ENCODE peak calls at places on chromosomes 13 and 19, in nine cellular contexts. N is breast epithelium, E is lung, H is epithelial cell of esophagus, B is B cell, R is lower leg skin, G is AG04449, S is fibroblast of the aortic adventitia, D is glutamatergic neuron. U is an unnamed sample.

GRCh38 chr13:98919566-98919965 is 58.3 kb downstream of the DOCK9 start:
- DNase-seq in G (no peak), E (no peak), S (no peak), R (no peak), N (no peak), B (no peak), H (no peak), D (no peak), U (no peak)

GRCh38 chr13:65855276-65855675 is 1374.9 kb downstream of the PCDH9 start:
- DNase-seq in D (no peak), R (no peak), N (no peak), S (peak), H (peak), G (no peak), B (no peak), E (no peak), U (no peak)

GRCh38 chr13:47085346-47085745 is 188.5 kb upstream of the HTR2A start:
- DNase-seq in N (no peak), G (peak), D (no peak), B (no peak), R (no peak), S (peak), H (peak), E (no peak), U (no peak)

GRCh38 chr13:36515466-36515865 is 83.2 kb downstream of the CCNA1 start:
- DNase-seq in S (no peak), N (no peak), D (no peak), E (no peak), H (no peak), R (no peak), B (no peak), G (no peak), U (no peak)

GRCh38 chr19:47619763-47620162 is 10.8 kb downstream of the BICRA start:
- DNase-seq in D (no peak), H (no peak), N (no peak), E (no peak), G (no peak), B (no peak), R (no peak), S (peak), U (no peak)

GRCh38 chr13:40192516-40193257 is 473.8 kb downstream of the FOXO1 start:
- DNase-seq in B (no peak), H (no peak), D (no peak), R (peak), E (no peak), G (no peak), S (no peak), N (no peak), U (peak)

GRCh38 chr13:46168341-46168740 is 13.6 kb downstream of the LCP1 start:
- DNase-seq in D (no peak), S (no peak), G (no peak), E (no peak), N (no peak), H (peak), B (no peak), R (no peak), U (no peak)

GRCh38 chr19:662207-662961 is 630 bp downstream of the RNF126 start:
- DNase-seq in E (no peak), H (peak), S (peak), N (no peak), B (peak), R (no peak), G (no peak), D (no peak), U (no peak)

GRCh38 chr19:18507727-18508440 is 14.0 kb downstream of the ELL start:
- DNase-seq in G (no peak), R (no peak), S (peak), H (no peak), N (no peak), B (no peak), D (peak), E (no peak), U (no peak)

GRCh38 chr19:4077011-4077382 is 10.3 kb upstream of the ZBTB7A start:
- DNase-seq in R (no peak), B (no peak), H (no peak), G (no peak), S (no peak), E (no peak), N (no peak), D (no peak), U (no peak)

GRCh38 chr19:38839816-38840582 is 8.4 kb upstream of the ECH1 start:
- DNase-seq in R (no peak), N (no peak), B (no peak), G (no peak), H (peak), S (no peak), E (no peak), D (no peak), U (no peak)

GRCh38 chr19:703651-704446 is 4.9 kb upstream of the PALM start:
- DNase-seq in B (peak), D (peak), H (peak), E (peak), S (peak), R (peak), G (no peak), N (peak), U (no peak)

GRCh38 chr19:48342841-48343540 is 17.6 kb downstream of the EMP3 start:
- DNase-seq in N (no peak), H (peak), S (no peak), G (no peak), E (no peak), D (no peak), R (no peak), B (no peak), U (no peak)

GRCh38 chr19:7480975-7481265 is 7.9 kb downstream of the PEX11G start:
- DNase-seq in S (no peak), G (no peak), R (no peak), D (no peak), N (no peak), B (peak), E (no peak), H (no peak), U (no peak)

GRCh38 chr19:49588370-49589122 is 2.4 kb upstream of the PRR12 start:
- DNase-seq in G (no peak), B (no peak), S (no peak), N (no peak), E (no peak), R (no peak), H (no peak), D (no peak), U (no peak)

GRCh38 chr19:50331187-50332013 is 2.2 kb upstream of the KCNC3 start:
- DNase-seq in E (no peak), N (no peak), G (no peak), R (no peak), D (no peak), B (no peak), H (no peak), S (no peak), U (no peak)

GRCh38 chr13:28678809-28679208 is 19.9 kb downstream of the POMP start:
- DNase-seq in S (no peak), B (no peak), H (no peak), G (no peak), R (no peak), D (no peak), E (no peak), N (no peak), U (no peak)

GRCh38 chr19:7830272-7830771 is 304 bp downstream of the EVI5L start:
- DNase-seq in H (no peak), B (no peak), N (no peak), R (no peak), D (peak), G (no peak), S (no peak), E (no peak), U (no peak)

DNA sequence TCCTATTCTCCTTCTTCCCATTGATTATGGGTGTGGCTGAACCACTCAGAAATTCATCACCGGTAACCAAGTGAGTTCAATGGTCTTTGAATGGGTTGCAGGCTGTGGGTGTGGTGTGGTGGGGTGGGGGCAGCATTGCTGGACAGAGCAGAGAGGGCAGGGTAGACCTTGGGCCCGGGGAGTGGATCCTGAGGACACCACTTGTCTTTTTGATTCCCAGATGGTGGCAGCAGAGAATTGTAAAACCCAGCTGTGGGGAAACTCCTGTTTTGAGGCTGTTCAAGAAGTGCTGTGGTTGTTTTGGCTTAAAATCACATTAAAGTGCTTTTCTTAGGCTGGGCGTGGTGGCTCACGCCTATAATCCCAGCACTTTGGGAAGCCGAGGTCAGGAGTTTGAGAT is 45.8 kb upstream of the RGCC start:
- DNase-seq in G (peak), H (peak), N (no peak), D (no peak), R (no peak), E (no peak), B (no peak), S (peak), U (peak)
- TF ChIP-seq CTCF in G (peak), H (peak), N (no peak), D (no peak), R (no peak), E (peak), B (no peak), S (peak), U (peak)

GRCh38 chr13:38933786-38934185 is 56.8 kb downstream of the STOML3 start:
- DNase-seq in N (no peak), E (no peak), B (no peak), G (no peak), H (no peak), D (no peak), R (no peak), S (no peak), U (no peak)
- TF ChIP-seq CTCF in N (no peak), E (no peak), B (no peak), G (no peak), H (no peak), D (no peak), R (no peak), S (no peak), U (no peak)

DNA sequence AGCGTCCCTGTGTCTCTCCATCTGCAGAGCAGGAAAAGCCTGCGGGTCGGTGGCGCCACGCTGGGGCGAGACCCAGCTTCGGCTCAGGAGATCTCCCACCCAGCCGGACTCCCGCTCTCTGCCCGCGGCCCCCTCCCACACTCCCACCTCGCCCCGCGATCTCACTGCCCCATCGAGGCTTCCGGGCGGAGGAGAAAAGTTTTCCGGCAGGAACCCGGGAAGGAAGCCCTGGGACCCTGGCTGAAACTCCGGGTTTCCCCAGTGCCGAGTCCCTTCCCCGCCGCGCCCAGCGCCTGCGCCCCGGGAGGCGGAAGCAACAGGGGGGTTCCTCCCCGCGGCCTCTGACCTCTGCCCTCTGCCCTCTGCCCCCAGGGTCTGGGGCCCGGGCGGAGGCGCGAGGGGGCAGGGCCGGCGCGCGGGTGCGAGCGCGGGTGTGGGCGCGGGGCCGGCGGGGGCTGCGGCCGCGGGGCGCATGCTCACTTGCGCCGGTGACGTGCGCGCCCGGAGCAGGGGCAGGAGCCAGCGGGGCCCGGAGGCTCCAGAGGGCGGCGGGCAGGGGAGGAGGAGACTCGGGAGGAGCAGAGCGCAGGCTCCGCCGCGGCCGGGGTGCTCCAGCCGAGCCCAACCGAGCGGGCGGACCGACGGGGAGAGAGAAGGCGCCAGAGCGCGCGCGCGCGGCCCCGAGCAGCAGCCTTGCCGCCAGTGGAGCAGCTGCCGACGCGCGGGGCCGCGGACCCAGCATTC is at the start of gene ATP11A:
- DNase-seq in B (peak), R (peak), E (peak), N (peak), G (peak), D (peak), H (peak), S (peak), U (peak)
- TF ChIP-seq CTCF in B (no peak), R (no peak), E (no peak), N (no peak), G (no peak), D (no peak), H (no peak), S (no peak), U (no peak)

GRCh38 chr19:55345101-55345817 is 5.6 kb downstream of the KMT5C start:
- DNase-seq in H (no peak), B (no peak), R (no peak), D (no peak), G (no peak), E (no peak), N (no peak), S (no peak), U (no peak)
- TF ChIP-seq CTCF in H (no peak), B (no peak), R (no peak), D (no peak), G (no peak), E (no peak), N (no peak), S (no peak), U (no peak)

GRCh38 chr19:28873301-28873700 is 339.6 kb downstream of the UQCRFS1 start:
- DNase-seq in E (no peak), H (no peak), B (no peak), R (no peak), D (no peak), G (no peak), S (no peak), N (no peak), U (no peak)

GRCh38 chr19:28867978-28868377 is 345.0 kb downstream of the UQCRFS1 start:
- DNase-seq in N (no peak), H (no peak), G (no peak), S (no peak), E (no peak), R (no peak), D (no peak), B (no peak), U (no peak)

GRCh38 chr19:28871099-28871725 is 341.7 kb downstream of the UQCRFS1 start:
- DNase-seq in R (no peak), N (no peak), H (no peak), S (no peak), G (no peak), D (no peak), B (no peak), E (no peak), U (no peak)

GRCh38 chr19:28868836-28869235 is 344.1 kb downstream of the UQCRFS1 start:
- DNase-seq in B (no peak), G (no peak), E (no peak), N (no peak), R (peak), D (no peak), S (no peak), H (no peak), U (no peak)

GRCh38 chr19:28869459-28869858 is 343.5 kb downstream of the UQCRFS1 start:
- DNase-seq in H (no peak), S (no peak), E (no peak), B (no peak), G (no peak), N (no peak), D (no peak), R (peak), U (no peak)
- TF ChIP-seq CTCF in H (no peak), S (no peak), E (no peak), B (no peak), G (no peak), N (no peak), D (no peak), R (no peak), U (no peak)

DNA sequence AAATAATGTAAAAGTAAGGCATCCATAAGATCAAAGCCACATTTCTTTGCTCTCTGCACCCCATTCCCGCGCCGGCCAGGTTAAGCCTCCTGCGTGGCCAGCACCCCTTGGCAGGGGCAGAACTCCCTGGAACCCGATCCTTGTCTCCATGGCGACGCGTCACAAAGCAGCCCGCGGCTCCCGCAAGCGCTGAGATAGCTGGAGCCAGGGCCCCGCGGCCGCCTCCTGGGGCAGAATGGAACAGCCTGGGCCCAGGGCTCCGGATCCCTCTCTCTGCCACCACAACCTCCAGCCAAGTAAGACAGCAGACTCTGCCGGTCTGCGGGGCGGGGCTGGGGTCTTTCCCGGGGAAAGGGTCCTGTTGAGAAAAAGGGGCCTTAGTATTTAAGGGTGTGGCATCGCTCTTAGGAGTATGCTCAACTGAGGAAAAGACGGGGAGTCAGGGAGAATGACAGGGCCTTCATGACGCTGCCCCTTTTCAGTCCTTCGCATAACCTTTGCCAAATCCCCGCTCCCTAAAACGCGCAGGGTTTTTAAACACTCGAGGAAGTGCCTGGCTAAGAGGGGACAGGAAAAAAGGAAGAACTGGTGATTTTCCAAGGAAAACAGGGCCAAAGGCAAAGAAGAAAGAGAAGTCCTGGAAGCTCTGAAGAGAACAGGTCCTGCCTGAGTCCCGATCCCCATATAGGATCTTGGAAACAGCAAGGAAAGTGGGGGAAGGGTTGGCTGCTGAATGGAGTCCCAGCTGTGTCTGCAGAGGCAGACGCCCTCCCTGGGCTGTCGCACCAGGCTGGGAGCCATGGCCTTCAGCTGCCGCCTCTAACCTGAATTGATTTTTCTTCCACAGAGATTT is at the start of gene TEX26:
- DNase-seq in S (no peak), H (no peak), D (peak), E (no peak), B (no peak), N (no peak), G (no peak), R (no peak), U (no peak)
- TF ChIP-seq CTCF in S (peak), H (no peak), D (peak), E (no peak), B (no peak), N (no peak), G (peak), R (no peak), U (no peak)

U was measured in osteocyte.